ENCODE peak calls at places on chromosomes 13 and 19, in ten cellular contexts. E is fibroblast of pulmonary artery, X is HepG2, N is astrocyte of the cerebellum, G is upper lobe of right lung, W is heart right ventricle, K is lower lobe of right lung, V is astrocyte of the spinal cord, T is psoas muscle, U is lower leg skin. S is an unnamed sample.

GRCh38 chr19:55694241-55694655 is 19.2 kb downstream of the EPN1 start:
- DNase-seq in K (peak), X (no peak), N (no peak), T (no peak), U (peak), G (no peak), E (no peak), V (no peak), W (no peak), S (no peak)

GRCh38 chr19:33797821-33798633 is 1.4 kb downstream of the KCTD15 start:
- DNase-seq in K (no peak), W (peak), N (no peak), X (no peak), E (peak), V (peak), T (peak), U (no peak), G (no peak), S (no peak)

GRCh38 chr13:92414851-92415250 is 811.8 kb upstream of the GPC6 start:
- DNase-seq in U (no peak), K (no peak), G (no peak), E (no peak), W (no peak), N (no peak), T (no peak), V (no peak), X (no peak), S (no peak)

GRCh38 chr19:46718157-46718933 is 1.4 kb upstream of the PRKD2 start:
- DNase-seq in K (no peak), U (no peak), E (peak), T (no peak), W (no peak), V (no peak), X (no peak), G (no peak), N (no peak), S (no peak)

GRCh38 chr19:1397838-1398237 is 3.5 kb downstream of the GAMT start:
- DNase-seq in K (no peak), N (no peak), T (no peak), U (no peak), E (no peak), V (no peak), G (no peak), W (no peak), X (no peak), S (no peak)

GRCh38 chr13:88063741-88064140 is 392.6 kb downstream of the SLITRK5 start:
- DNase-seq in G (no peak), V (peak), W (no peak), U (no peak), K (no peak), E (no peak), T (no peak), X (no peak), N (no peak), S (no peak)

GRCh38 chr19:58325623-58326022 is 1.2 kb upstream of the ZSCAN22 start:
- DNase-seq in K (no peak), V (no peak), G (no peak), U (no peak), E (no peak), T (no peak), W (no peak), N (no peak), X (no peak), S (no peak)

GRCh38 chr19:1206733-1207301 is 1.2 kb downstream of the STK11 start:
- DNase-seq in W (no peak), E (no peak), G (no peak), T (no peak), X (no peak), N (no peak), K (no peak), U (no peak), V (no peak), S (no peak)

GRCh38 chr19:34232566-34233481 is 21.5 kb upstream of the GARRE1 start:
- DNase-seq in K (peak), E (peak), N (peak), T (peak), U (peak), X (peak), G (no peak), V (peak), W (peak), S (peak)

GRCh38 chr19:10450191-10450852 is 30.0 kb downstream of the PDE4A start:
- DNase-seq in N (no peak), E (no peak), G (no peak), T (no peak), X (no peak), V (no peak), U (no peak), K (no peak), W (no peak), S (no peak)

GRCh38 chr13:44159633-44160279 is 213.9 kb upstream of the SERP2 start:
- DNase-seq in V (peak), N (no peak), K (no peak), G (no peak), W (no peak), X (no peak), U (no peak), E (no peak), T (no peak), S (no peak)

GRCh38 chr13:23547000-23547590 is 23.1 kb upstream of the TNFRSF19 start:
- DNase-seq in N (no peak), W (peak), U (no peak), G (no peak), V (peak), T (peak), E (peak), K (no peak), X (no peak), S (no peak)

GRCh38 chr19:6947745-6948144 is 60.4 kb downstream of the ADGRE1 start:
- DNase-seq in K (no peak), T (no peak), U (no peak), G (no peak), W (no peak), N (no peak), X (peak), E (peak), V (no peak), S (peak)

GRCh38 chr13:69264362-69265334 is 843.0 kb upstream of the ATXN8OS start:
- DNase-seq in W (no peak), N (no peak), X (no peak), G (no peak), K (no peak), V (no peak), U (no peak), E (no peak), T (no peak), S (no peak)
- H3K4me3 ChIP-seq in W (no peak), N (no peak), X (no peak), G (no peak), K (no peak), V (no peak), U (no peak), E (no peak), T (no peak), S (no peak)

GRCh38 chr13:113415825-113416224 is 37.5 kb downstream of the ADPRHL1 start:
- DNase-seq in K (no peak), E (no peak), G (no peak), N (no peak), W (no peak), T (no peak), V (no peak), X (no peak), U (no peak), S (no peak)
- TF ChIP-seq CTCF in K (no peak), E (no peak), G (no peak), N (no peak), W (no peak), T (no peak), V (no peak), X (no peak), U (no peak), S (no peak)

GRCh38 chr13:40928980-40929379 is 90.1 kb downstream of the ELF1 start:
- DNase-seq in U (no peak), G (no peak), W (no peak), T (no peak), V (no peak), N (no peak), E (no peak), X (no peak), K (no peak), S (no peak)

GRCh38 chr13:40927929-40928328 is 91.2 kb downstream of the ELF1 start:
- DNase-seq in N (no peak), X (no peak), V (no peak), K (no peak), T (no peak), W (no peak), G (no peak), E (no peak), U (no peak), S (no peak)

GRCh38 chr13:40933508-40933907 is 85.6 kb downstream of the ELF1 start:
- DNase-seq in W (no peak), U (no peak), V (no peak), N (no peak), E (no peak), T (no peak), G (no peak), K (no peak), X (no peak), S (no peak)

DNA sequence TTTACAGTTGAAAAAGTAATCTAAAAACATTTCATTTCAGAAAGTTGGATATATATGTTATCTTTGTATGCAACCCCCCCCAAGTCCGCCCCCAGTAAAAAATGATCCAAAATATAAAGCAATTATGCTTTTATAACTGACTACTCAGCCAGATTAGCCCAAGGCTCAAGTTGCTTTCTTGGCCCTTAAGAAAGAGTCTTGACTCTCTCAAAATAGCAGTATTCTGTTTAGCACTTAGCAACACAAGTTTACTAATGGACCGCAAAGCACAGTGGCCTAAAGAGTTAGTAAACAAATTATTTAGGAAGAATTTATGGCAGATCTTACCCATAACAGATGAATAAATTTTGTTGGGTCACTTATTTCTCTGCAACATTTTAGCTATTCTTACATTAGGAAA is 86.9 kb downstream of the ELF1 start:
- DNase-seq in V (no peak), W (no peak), U (no peak), X (no peak), N (no peak), G (no peak), T (no peak), E (no peak), K (no peak), S (no peak)
- H3K4me3 ChIP-seq in V (no peak), W (no peak), U (no peak), X (no peak), N (no peak), G (no peak), T (no peak), E (no peak), K (no peak), S (no peak)

DNA sequence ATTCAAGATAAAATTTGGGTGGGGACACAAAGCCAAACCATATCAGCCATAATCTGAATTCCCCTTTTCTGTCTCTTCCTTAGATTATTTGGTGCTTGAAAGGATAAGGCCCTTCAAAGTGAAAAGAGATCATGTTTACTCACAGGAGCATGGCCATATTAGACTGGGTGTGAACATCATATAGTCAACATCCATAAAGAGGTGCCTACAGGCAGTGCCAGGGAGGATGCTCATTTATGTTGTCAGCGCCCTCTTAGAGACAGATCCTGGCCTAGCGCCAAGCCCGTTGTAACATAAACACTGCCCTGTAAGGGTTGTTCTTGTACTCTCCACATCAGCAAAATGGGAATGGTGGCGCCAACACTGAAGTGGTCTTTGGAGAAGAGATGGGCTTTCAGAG is 16.2 kb downstream of the PCDH8 start:
- DNase-seq in K (no peak), E (no peak), N (no peak), T (no peak), X (no peak), G (no peak), V (no peak), W (no peak), U (no peak), S (no peak)
- TF ChIP-seq CTCF in K (no peak), E (no peak), N (no peak), T (no peak), X (no peak), G (no peak), V (no peak), W (no peak), U (no peak), S (no peak)

GRCh38 chr19:32223595-32224370 is 121.6 kb upstream of the ZNF507 start:
- DNase-seq in T (no peak), N (no peak), U (peak), K (no peak), X (no peak), E (no peak), W (no peak), G (no peak), V (no peak), S (no peak)
- H3K4me3 ChIP-seq in T (no peak), N (no peak), U (no peak), K (peak), X (no peak), E (no peak), W (peak), G (no peak), V (no peak), S (no peak)